ENCODE peak calls at places on chromosomes 16 and 17, in seven cellular contexts. One of them, this sample, is unnamed.

GRCh38 chr16:30527635-30528178 is 1.3 kb upstream of the ZNF768 start:
- DNase-seq in HepG2: no peak
- DNase-seq in K562: no peak
- DNase-seq in SK-N-SH: no peak
- DNase-seq in H1: no peak
- DNase-seq in GM12878: peak
- DNase-seq in HCT116: no peak
- DNase-seq in this sample: no peak

GRCh38 chr17:39231091-39231561 is 5.4 kb upstream of the STAC2 start:
- DNase-seq in HCT116: no peak
- DNase-seq in HepG2: no peak
- DNase-seq in K562: no peak
- DNase-seq in GM12878: no peak
- DNase-seq in H1: no peak
- DNase-seq in SK-N-SH: peak
- DNase-seq in this sample: no peak

GRCh38 chr17:2580641-2581040 is 12.8 kb upstream of the PAFAH1B1 start:
- DNase-seq in H1: no peak
- DNase-seq in K562: no peak
- DNase-seq in HCT116: no peak
- DNase-seq in HepG2: no peak
- DNase-seq in SK-N-SH: no peak
- DNase-seq in GM12878: no peak
- DNase-seq in this sample: no peak

GRCh38 chr17:35404360-35404759 is 27.9 kb downstream of the SLFN12 start:
- DNase-seq in H1: no peak
- DNase-seq in HepG2: peak
- DNase-seq in SK-N-SH: no peak
- DNase-seq in HCT116: no peak
- DNase-seq in GM12878: no peak
- DNase-seq in K562: no peak
- DNase-seq in this sample: no peak

GRCh38 chr17:28530926-28531325 is 21.5 kb downstream of the UNC119 start:
- DNase-seq in K562: no peak
- DNase-seq in GM12878: no peak
- DNase-seq in HCT116: no peak
- DNase-seq in SK-N-SH: no peak
- DNase-seq in H1: no peak
- DNase-seq in HepG2: no peak
- DNase-seq in this sample: no peak

GRCh38 chr17:82881900-82882714 is 42.3 kb upstream of the ZNF750 start:
- DNase-seq in H1: no peak
- DNase-seq in SK-N-SH: no peak
- DNase-seq in K562: no peak
- DNase-seq in HepG2: peak
- DNase-seq in HCT116: no peak
- DNase-seq in GM12878: no peak
- DNase-seq in this sample: no peak

GRCh38 chr17:13362341-13363122 is 239.2 kb downstream of the HS3ST3A1 start:
- DNase-seq in SK-N-SH: no peak
- DNase-seq in GM12878: no peak
- DNase-seq in HCT116: no peak
- DNase-seq in K562: no peak
- DNase-seq in H1: no peak
- DNase-seq in HepG2: no peak
- DNase-seq in this sample: no peak

GRCh38 chr17:12536472-12536871 is 129.2 kb upstream of the MYOCD start:
- DNase-seq in HepG2: no peak
- DNase-seq in K562: no peak
- DNase-seq in H1: no peak
- DNase-seq in HCT116: no peak
- DNase-seq in GM12878: no peak
- DNase-seq in SK-N-SH: no peak
- DNase-seq in this sample: no peak

GRCh38 chr17:45121055-45121454 is 11.3 kb downstream of the PLCD3 start:
- DNase-seq in H1: no peak
- DNase-seq in HCT116: no peak
- DNase-seq in HepG2: no peak
- DNase-seq in GM12878: no peak
- DNase-seq in SK-N-SH: no peak
- DNase-seq in K562: no peak
- DNase-seq in this sample: no peak

GRCh38 chr17:30333503-30334240 is at the start of gene TMIGD1:
- DNase-seq in HCT116: no peak
- DNase-seq in K562: no peak
- DNase-seq in GM12878: no peak
- DNase-seq in H1: no peak
- DNase-seq in HepG2: no peak
- DNase-seq in SK-N-SH: no peak
- DNase-seq in this sample: no peak

GRCh38 chr16:85591381-85591780 is 21.7 kb upstream of the GSE1 start:
- DNase-seq in SK-N-SH: no peak
- DNase-seq in K562: no peak
- DNase-seq in H1: no peak
- DNase-seq in HepG2: no peak
- DNase-seq in GM12878: no peak
- DNase-seq in HCT116: no peak
- DNase-seq in this sample: no peak

GRCh38 chr17:9200699-9201359 is 179.5 kb downstream of the NTN1 start:
- DNase-seq in H1: no peak
- DNase-seq in HepG2: no peak
- DNase-seq in HCT116: no peak
- DNase-seq in GM12878: peak
- DNase-seq in SK-N-SH: no peak
- DNase-seq in K562: no peak
- DNase-seq in this sample: no peak

GRCh38 chr16:9270941-9271340 is 179.5 kb downstream of the HAPSTR1 start:
- DNase-seq in SK-N-SH: no peak
- DNase-seq in GM12878: no peak
- DNase-seq in HCT116: no peak
- DNase-seq in H1: no peak
- DNase-seq in HepG2: no peak
- DNase-seq in K562: no peak
- DNase-seq in this sample: no peak

GRCh38 chr17:39926588-39927100 is 757 bp downstream of the ORMDL3 start:
- DNase-seq in SK-N-SH: peak
- DNase-seq in HCT116: no peak
- DNase-seq in H1: no peak
- DNase-seq in GM12878: no peak
- DNase-seq in HepG2: peak
- DNase-seq in K562: peak
- DNase-seq in this sample: no peak

GRCh38 chr17:8056232-8056975 is 17.5 kb downstream of the ALOX15B start:
- DNase-seq in H1: no peak
- DNase-seq in HepG2: peak
- DNase-seq in K562: no peak
- DNase-seq in SK-N-SH: no peak
- DNase-seq in HCT116: no peak
- DNase-seq in GM12878: peak
- DNase-seq in this sample: no peak

GRCh38 chr17:3037259-3037658 is 26.1 kb downstream of the OR1D5 start:
- DNase-seq in SK-N-SH: no peak
- DNase-seq in HepG2: no peak
- DNase-seq in H1: no peak
- DNase-seq in HCT116: no peak
- DNase-seq in K562: no peak
- DNase-seq in GM12878: no peak
- DNase-seq in this sample: no peak

GRCh38 chr16:30054959-30055553 is 10.5 kb upstream of the ALDOA start:
- DNase-seq in K562: peak
- DNase-seq in H1: no peak
- DNase-seq in HepG2: peak
- DNase-seq in HCT116: no peak
- DNase-seq in SK-N-SH: peak
- DNase-seq in GM12878: no peak
- DNase-seq in this sample: no peak

GRCh38 chr17:6346387-6346786 is 88.5 kb downstream of the AIPL1 start:
- DNase-seq in H1: no peak
- DNase-seq in SK-N-SH: no peak
- DNase-seq in K562: no peak
- DNase-seq in HCT116: no peak
- DNase-seq in GM12878: no peak
- DNase-seq in HepG2: no peak
- DNase-seq in this sample: no peak

GRCh38 chr17:70517808-70518207 is 348.5 kb downstream of the KCNJ2 start:
- DNase-seq in HCT116: no peak
- DNase-seq in HepG2: no peak
- DNase-seq in GM12878: no peak
- DNase-seq in K562: no peak
- DNase-seq in SK-N-SH: no peak
- DNase-seq in H1: no peak
- DNase-seq in this sample: no peak

DNA sequence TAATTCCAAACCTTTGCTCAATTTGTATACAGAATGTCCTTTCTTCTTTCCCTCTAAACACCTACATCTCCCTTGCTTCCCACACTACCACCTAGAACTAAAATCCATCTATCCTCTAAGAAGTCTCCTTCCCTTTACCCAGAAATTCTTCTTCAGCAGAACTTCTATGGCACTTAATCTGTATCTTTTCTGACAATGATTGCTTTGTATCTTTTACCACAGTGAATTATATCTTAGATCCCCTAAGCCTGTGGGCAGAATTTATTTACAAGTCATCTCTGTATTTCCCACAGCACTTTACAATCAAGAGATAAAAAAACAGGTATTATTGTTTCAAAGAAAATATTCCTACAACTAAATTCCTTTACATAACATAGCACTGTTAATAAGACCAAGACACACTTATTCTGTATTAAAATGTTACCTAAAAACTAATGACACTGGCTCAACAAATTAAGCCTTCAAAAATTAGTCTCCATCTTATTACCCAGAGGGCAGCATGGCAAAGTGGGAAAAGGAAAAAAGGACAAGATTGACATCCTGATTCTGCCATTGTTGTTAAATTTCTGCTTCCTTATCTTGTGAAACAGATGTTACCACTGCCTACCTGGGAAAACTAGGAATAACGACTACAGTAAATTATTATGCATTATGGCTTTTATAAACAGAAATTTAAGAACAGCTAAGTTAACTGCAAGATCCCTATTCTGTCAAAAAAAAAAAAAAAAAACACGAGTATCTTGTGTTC is 42.8 kb downstream of the KANSL1 start:
- DNase-seq in HepG2: no peak
- DNase-seq in SK-N-SH: peak
- DNase-seq in K562: peak
- DNase-seq in HCT116: no peak
- DNase-seq in H1: no peak
- DNase-seq in GM12878: no peak
- DNase-seq in this sample: no peak
- TF ChIP-seq SIN3A in HepG2: no peak
- TF ChIP-seq SIN3A in SK-N-SH: no peak
- TF ChIP-seq SIN3A in K562: no peak
- TF ChIP-seq SIN3A in HCT116: no peak
- TF ChIP-seq SIN3A in H1: no peak
- TF ChIP-seq SIN3A in GM12878: no peak
- TF ChIP-seq SIN3A in this sample: no peak

GRCh38 chr17:17129466-17129865 is 76.7 kb downstream of the PLD6 start:
- DNase-seq in SK-N-SH: no peak
- DNase-seq in K562: no peak
- DNase-seq in HCT116: no peak
- DNase-seq in H1: no peak
- DNase-seq in GM12878: no peak
- DNase-seq in HepG2: no peak
- DNase-seq in this sample: no peak
- TF ChIP-seq SIN3A in SK-N-SH: no peak
- TF ChIP-seq SIN3A in K562: no peak
- TF ChIP-seq SIN3A in HCT116: no peak
- TF ChIP-seq SIN3A in H1: no peak
- TF ChIP-seq SIN3A in GM12878: no peak
- TF ChIP-seq SIN3A in HepG2: no peak
- TF ChIP-seq SIN3A in this sample: no peak

GRCh38 chr17:80468222-80468621 is 8.2 kb downstream of the NPTX1 start:
- DNase-seq in H1: no peak
- DNase-seq in HepG2: no peak
- DNase-seq in SK-N-SH: peak
- DNase-seq in K562: peak
- DNase-seq in GM12878: no peak
- DNase-seq in HCT116: no peak
- DNase-seq in this sample: no peak

GRCh38 chr17:80465316-80465974 is 11.0 kb downstream of the NPTX1 start:
- DNase-seq in HepG2: no peak
- DNase-seq in H1: no peak
- DNase-seq in HCT116: no peak
- DNase-seq in K562: no peak
- DNase-seq in SK-N-SH: no peak
- DNase-seq in GM12878: no peak
- DNase-seq in this sample: no peak

GRCh38 chr17:80464486-80464885 is 11.9 kb downstream of the NPTX1 start:
- DNase-seq in H1: no peak
- DNase-seq in K562: no peak
- DNase-seq in HepG2: no peak
- DNase-seq in SK-N-SH: no peak
- DNase-seq in GM12878: no peak
- DNase-seq in HCT116: no peak
- DNase-seq in this sample: no peak

GRCh38 chr17:80463784-80464400 is 12.5 kb downstream of the NPTX1 start:
- DNase-seq in H1: no peak
- DNase-seq in GM12878: no peak
- DNase-seq in SK-N-SH: no peak
- DNase-seq in HepG2: no peak
- DNase-seq in K562: no peak
- DNase-seq in HCT116: no peak
- DNase-seq in this sample: no peak

GRCh38 chr17:80466188-80466705 is 10.2 kb downstream of the NPTX1 start:
- DNase-seq in K562: no peak
- DNase-seq in HepG2: no peak
- DNase-seq in HCT116: no peak
- DNase-seq in GM12878: no peak
- DNase-seq in SK-N-SH: no peak
- DNase-seq in H1: no peak
- DNase-seq in this sample: no peak
- TF ChIP-seq SIN3A in K562: no peak
- TF ChIP-seq SIN3A in HepG2: no peak
- TF ChIP-seq SIN3A in HCT116: no peak
- TF ChIP-seq SIN3A in GM12878: no peak
- TF ChIP-seq SIN3A in SK-N-SH: no peak
- TF ChIP-seq SIN3A in H1: no peak
- TF ChIP-seq SIN3A in this sample: no peak

GRCh38 chr17:79112471-79112870 is 37.8 kb downstream of the ENGASE start:
- DNase-seq in SK-N-SH: no peak
- DNase-seq in HCT116: no peak
- DNase-seq in K562: no peak
- DNase-seq in H1: no peak
- DNase-seq in HepG2: no peak
- DNase-seq in GM12878: no peak
- DNase-seq in this sample: no peak

GRCh38 chr17:79115487-79115886 is 40.9 kb downstream of the ENGASE start:
- DNase-seq in HepG2: no peak
- DNase-seq in K562: no peak
- DNase-seq in GM12878: no peak
- DNase-seq in SK-N-SH: no peak
- DNase-seq in HCT116: no peak
- DNase-seq in H1: no peak
- DNase-seq in this sample: no peak

GRCh38 chr17:79111097-79111496 is 36.5 kb downstream of the ENGASE start:
- DNase-seq in K562: no peak
- DNase-seq in H1: no peak
- DNase-seq in HCT116: no peak
- DNase-seq in SK-N-SH: no peak
- DNase-seq in HepG2: no peak
- DNase-seq in GM12878: no peak
- DNase-seq in this sample: no peak

GRCh38 chr17:79114455-79115301 is 40.1 kb downstream of the ENGASE start:
- DNase-seq in HepG2: no peak
- DNase-seq in H1: no peak
- DNase-seq in SK-N-SH: peak
- DNase-seq in K562: no peak
- DNase-seq in GM12878: no peak
- DNase-seq in HCT116: no peak
- DNase-seq in this sample: no peak

GRCh38 chr17:79113699-79114098 is 39.1 kb downstream of the ENGASE start:
- DNase-seq in K562: no peak
- DNase-seq in SK-N-SH: no peak
- DNase-seq in H1: no peak
- DNase-seq in GM12878: no peak
- DNase-seq in HepG2: no peak
- DNase-seq in HCT116: no peak
- DNase-seq in this sample: no peak
- TF ChIP-seq SIN3A in K562: no peak
- TF ChIP-seq SIN3A in SK-N-SH: no peak
- TF ChIP-seq SIN3A in H1: no peak
- TF ChIP-seq SIN3A in GM12878: no peak
- TF ChIP-seq SIN3A in HepG2: no peak
- TF ChIP-seq SIN3A in HCT116: no peak
- TF ChIP-seq SIN3A in this sample: no peak